ENCODE peak calls at places on chromosomes 4 and X, in four cellular contexts. G is foreskin keratinocyte, K is NCI-H1417, B is left ventricle myocardium inferior. Z is an unnamed sample.

GRCh38 chr4:70531981-70532380 is 13.6 kb downstream of the AMTN start:
- DNase-seq in K (no peak), G (no peak), B (no peak), Z (no peak)

GRCh38 chrX:154487518-154488290 is 1.3 kb upstream of the UBL4A start:
- DNase-seq in G (no peak), K (no peak), B (no peak), Z (no peak)

GRCh38 chr4:8403981-8404380 is 36.5 kb downstream of the ACOX3 start:
- DNase-seq in G (no peak), B (no peak), K (no peak), Z (no peak)

GRCh38 chrX:41474726-41475100 is 27.6 kb downstream of the NYX start:
- DNase-seq in G (no peak), B (no peak), K (no peak), Z (no peak)

GRCh38 chr4:55468724-55469123 is 73.0 kb downstream of the TMEM165 start:
- DNase-seq in K (no peak), G (no peak), B (no peak), Z (peak; percentile 76)

GRCh38 chr4:2820216-2820982 is 23.2 kb upstream of the ADD1 start:
- DNase-seq in K (peak; percentile 55), G (no peak), B (peak; percentile 11), Z (no peak)

GRCh38 chr4:24476209-24476781 is 108.1 kb downstream of the DHX15 start:
- DNase-seq in K (no peak), G (no peak), B (no peak), Z (no peak)

GRCh38 chr4:78214078-78214477 is 157.0 kb downstream of the FRAS1 start:
- DNase-seq in K (no peak), G (no peak), B (no peak), Z (no peak)

GRCh38 chr4:147336252-147336651 is 144.6 kb upstream of the EDNRA start:
- DNase-seq in G (no peak), B (no peak), K (no peak), Z (no peak)

GRCh38 chr4:70816894-70817293 is 22.8 kb downstream of the GRSF1 start:
- DNase-seq in G (no peak), B (no peak), K (no peak), Z (no peak)

GRCh38 chrX:120457766-120458180 is 11.3 kb downstream of the LAMP2 start:
- DNase-seq in B (no peak), K (no peak), G (peak; percentile 95), Z (peak; percentile 84)

Z was measured in astrocyte of the spinal cord.